ENCODE peak calls at places on chromosomes 3 and 15, in five cellular contexts. Q is stimulated activated CD4-positive, alpha-beta T cell treated with anti-CD3 and anti-CD28 coated beads, Interleukin-2, amount 100 ng/mL, for 24 hours; M is epithelial cell of esophagus; U is globus pallidus; J is HCT116. R is an unnamed sample.
A peak's percentile ranks its signal among the peaks of the same experiment; 100 is the strongest.

GRCh38 chr3:53109822-53110771 is 20.1 kb downstream of the RFT1 start:
- DNase-seq in U (no peak), J (peak; percentile 19), Q (peak; percentile 48), M (peak; percentile 89), R (peak; percentile 29)

GRCh38 chr3:183116051-183116614 is 16.8 kb upstream of the MCCC1 start:
- DNase-seq in M (peak; percentile 44), J (no peak), Q (peak; percentile 68), U (no peak), R (no peak)

GRCh38 chr15:100472015-100472414 is 56.7 kb downstream of the CERS3 start:
- DNase-seq in M (no peak), U (no peak), Q (no peak), J (no peak), R (no peak)

GRCh38 chr3:43246956-43247355 is 39.4 kb upstream of the SNRK start:
- DNase-seq in M (no peak), J (no peak), U (no peak), Q (no peak), R (no peak)

GRCh38 chr15:78672285-78673003 is 31.4 kb upstream of the CHRNB4 start:
- DNase-seq in U (no peak), M (peak; percentile 74), J (no peak), Q (no peak), R (peak; percentile 55)

GRCh38 chr3:45881031-45882022 is 5.0 kb upstream of the CCR9 start:
- DNase-seq in Q (peak; percentile 19), M (peak; percentile 61), U (no peak), J (no peak), R (peak; percentile 50)

GRCh38 chr15:82014989-82015388 is 30.8 kb downstream of the MEX3B start:
- DNase-seq in M (no peak), J (no peak), Q (no peak), U (no peak), R (no peak)

GRCh38 chr3:27666708-27667107 is 55.4 kb downstream of the EOMES start:
- DNase-seq in M (no peak), Q (no peak), U (peak; percentile 66), J (no peak), R (no peak)

GRCh38 chr15:38562278-38562677 is 2.3 kb downstream of the RASGRP1 start:
- DNase-seq in U (no peak), M (no peak), Q (no peak), J (no peak), R (no peak)

R was measured in renal cortical epithelial cell.